ENCODE peak calls at places on chromosome 1, in five cellular contexts. U is tibial nerve, I is skeletal muscle cell, T is WTC11, P is tibial artery. S is an unnamed sample.

GRCh38 chr1:116191294-116191693 is 80.1 kb downstream of the MAB21L3 start:
- DNase-seq in U (no peak), I (no peak), T (no peak), P (no peak), S (no peak)

GRCh38 chr1:31715097-31715872 is 11.5 kb upstream of the COL16A1 start:
- DNase-seq in U (peak), I (peak), T (peak), P (peak), S (no peak)

GRCh38 chr1:213982814-213983588 is 4.8 kb upstream of the PROX1 start:
- DNase-seq in U (no peak), I (no peak), T (peak), P (no peak), S (no peak)

GRCh38 chr1:100240013-100240412 is 9.6 kb downstream of the DBT start:
- DNase-seq in U (no peak), I (no peak), T (no peak), P (no peak), S (no peak)

GRCh38 chr1:27010226-27010994 is 2.2 kb downstream of the TENT5B start:
- DNase-seq in U (no peak), I (no peak), T (no peak), P (no peak), S (no peak)

GRCh38 chr1:108719654-108720435 is 7.1 kb downstream of the FNDC7 start:
- DNase-seq in U (no peak), I (peak), T (no peak), P (no peak), S (no peak)

GRCh38 chr1:116254776-116255175 is 118.3 kb upstream of the ATP1A1 start:
- DNase-seq in U (no peak), I (no peak), T (no peak), P (no peak), S (no peak)

GRCh38 chr1:21339402-21340229 is 49.4 kb upstream of the ECE1 start:
- DNase-seq in U (no peak), I (no peak), T (no peak), P (no peak), S (no peak)

GRCh38 chr1:9780554-9781110 is 43.1 kb downstream of the CLSTN1 start:
- DNase-seq in U (no peak), I (no peak), T (no peak), P (no peak), S (no peak)